ENCODE peak calls at places on chromosomes 4 and X, in six cellular contexts. E, V, L, G, D and P are unnamed samples.

GRCh38 chr4:145524535-145524934 is 42.9 kb downstream of the SMAD1 start:
- DNase-seq in E (no peak), V (no peak), L (no peak), G (no peak), D (no peak), P (no peak)

GRCh38 chr4:112002301-112002700 is 143.0 kb upstream of the FAM241A start:
- DNase-seq in E (no peak), V (peak), L (peak), G (peak), D (no peak), P (no peak)

GRCh38 chr4:140046573-140046972 is 107.4 kb downstream of the MAML3 start:
- DNase-seq in E (no peak), V (no peak), L (no peak), G (peak), D (no peak), P (no peak)

GRCh38 chrX:120200851-120201250 is 42.4 kb downstream of the RHOXF2 start:
- DNase-seq in E (no peak), V (no peak), L (no peak), G (peak), D (no peak), P (no peak)

GRCh38 chr4:140989944-140990343 is 143.3 kb downstream of the RNF150 start:
- DNase-seq in E (no peak), V (no peak), L (no peak), G (no peak), D (no peak), P (no peak)

GRCh38 chr4:144174401-144175067 is 34.0 kb upstream of the GYPA start:
- DNase-seq in E (peak), V (peak), L (peak), G (peak), D (no peak), P (peak)

GRCh38 chr4:24770111-24770584 is 25.2 kb upstream of the SOD3 start:
- DNase-seq in E (peak), V (no peak), L (no peak), G (peak), D (peak), P (peak)

GRCh38 chrX:75547783-75548182 is 24.9 kb upstream of the ZDHHC15 start:
- DNase-seq in E (no peak), V (no peak), L (no peak), G (no peak), D (no peak), P (no peak)

GRCh38 chr4:174815282-174815681 is 13.8 kb downstream of the GLRA3 start:
- DNase-seq in E (no peak), V (no peak), L (no peak), G (no peak), D (no peak), P (no peak)

GRCh38 chrX:44314259-44314734 is 29.2 kb downstream of the EFHC2 start:
- DNase-seq in E (peak), V (peak), L (no peak), G (peak), D (no peak), P (peak)

GRCh38 chrX:22033818-22034217 is 1.7 kb downstream of the PHEX start:
- DNase-seq in E (no peak), V (no peak), L (no peak), G (no peak), D (no peak), P (no peak)

GRCh38 chr4:185538806-185539205 is 3.5 kb upstream of the PDLIM3 start:
- DNase-seq in E (no peak), V (no peak), L (no peak), G (no peak), D (no peak), P (no peak)

GRCh38 chr4:166673911-166674310 is 560.4 kb downstream of the SPOCK3 start:
- DNase-seq in E (no peak), V (no peak), L (no peak), G (no peak), D (no peak), P (no peak)

GRCh38 chr4:166675411-166675810 is 558.9 kb downstream of the SPOCK3 start:
- DNase-seq in E (peak), V (no peak), L (no peak), G (no peak), D (no peak), P (no peak)

DNA sequence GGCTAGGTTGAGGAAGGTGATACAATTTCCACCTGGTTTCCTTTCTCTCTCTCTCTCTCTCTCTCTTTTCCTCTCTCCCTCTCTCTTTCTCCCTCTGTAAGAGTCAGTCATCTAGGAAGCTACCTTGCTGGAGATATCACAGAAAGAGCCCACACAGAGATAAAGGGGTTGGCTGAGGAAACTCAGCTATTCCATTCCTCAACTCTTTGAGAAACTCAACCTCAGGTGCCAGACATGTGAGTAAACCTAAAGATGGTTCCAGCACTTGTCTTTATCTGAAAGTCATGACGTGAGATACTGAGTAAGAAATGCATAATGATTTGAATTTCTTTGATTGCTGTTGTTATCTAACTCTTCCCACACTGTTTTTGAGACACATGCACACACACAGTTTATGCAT is 564.0 kb downstream of the SPOCK3 start:
- DNase-seq in E (no peak), V (no peak), L (no peak), G (peak), D (no peak), P (no peak)
- H3K4me3 ChIP-seq in E (no peak), V (no peak), L (no peak), G (no peak), D (no peak), P (no peak)

GRCh38 chr4:40446785-40447184 is 111.7 kb downstream of the CHRNA9 start:
- DNase-seq in E (no peak), V (peak), L (no peak), G (peak), D (no peak), P (peak)
- H3K27ac ChIP-seq in E (no peak), V (no peak), L (no peak), G (no peak), D (no peak), P (no peak)

DNA sequence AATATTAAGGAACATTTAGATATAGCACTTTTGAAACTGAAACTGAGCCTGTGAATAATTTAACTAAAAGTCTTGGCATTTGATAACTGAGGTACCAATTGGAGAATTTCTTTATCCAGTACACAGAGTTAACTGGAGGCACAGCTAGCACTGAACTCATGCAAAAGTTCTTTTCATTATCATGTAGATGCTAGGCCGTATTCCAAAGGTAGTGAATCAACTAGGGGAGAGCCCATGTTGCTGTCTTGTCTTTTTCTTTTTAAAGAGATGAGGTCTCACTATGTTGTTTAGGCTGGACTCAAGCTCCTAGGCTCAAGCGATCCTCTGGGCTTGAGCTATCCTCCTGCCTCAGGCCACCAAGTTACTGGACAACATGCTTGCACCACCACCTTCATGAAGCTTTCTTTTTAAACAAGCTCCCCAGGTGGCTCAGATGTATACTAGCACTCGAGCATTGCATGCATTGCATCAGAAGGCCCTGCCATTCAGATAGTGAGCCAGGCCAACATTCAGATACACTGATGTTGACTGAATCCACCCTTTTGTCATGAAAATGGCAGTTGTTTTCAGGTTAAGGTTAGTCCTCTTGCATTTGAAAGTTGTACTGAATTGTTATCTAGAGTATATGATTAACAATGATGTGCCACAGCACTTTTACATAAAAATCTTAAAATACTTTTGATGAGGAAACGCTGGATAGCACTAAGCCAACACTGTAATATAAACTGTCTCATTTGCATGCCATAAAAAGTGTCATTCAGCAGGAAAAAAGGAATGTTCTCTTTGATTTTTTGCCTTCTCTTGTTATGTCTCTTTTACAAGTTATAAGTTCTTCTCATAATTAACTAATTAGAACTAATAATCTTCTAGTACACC is 76.6 kb downstream of the FNIP2 start:
- DNase-seq in E (no peak), V (no peak), L (no peak), G (peak), D (peak), P (no peak)
- H2BK120ac ChIP-seq in E (no peak), V (no peak), L (no peak), G (no peak), D (peak), P (no peak)

DNA sequence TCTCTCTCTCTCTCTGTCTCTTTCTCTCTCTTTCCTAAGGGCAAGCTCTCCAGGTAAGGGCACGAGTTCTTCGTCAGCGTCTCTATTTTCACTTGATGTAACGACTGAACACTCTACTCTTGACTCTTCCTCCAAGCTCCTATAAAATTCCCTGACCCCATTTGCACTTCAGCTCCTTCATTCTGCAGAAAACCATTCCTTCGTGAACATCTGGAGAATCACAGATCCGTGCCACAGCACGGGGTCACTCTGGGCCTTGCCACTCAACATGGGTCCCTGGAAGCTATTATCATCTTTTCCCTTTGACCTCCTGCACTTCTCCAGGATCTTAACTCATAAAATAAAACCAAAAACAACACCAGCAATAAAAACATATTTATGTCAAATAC is 112.0 kb upstream of the LNX1 start:
- DNase-seq in E (no peak), V (no peak), L (no peak), G (no peak), D (no peak), P (no peak)
- H3K4me3 ChIP-seq in E (no peak), V (no peak), L (no peak), G (no peak), D (no peak), P (no peak)

GRCh38 chrX:24981030-24981429 is 34.7 kb downstream of the ARX start:
- DNase-seq in E (no peak), V (no peak), L (no peak), G (no peak), D (no peak), P (no peak)
- H3K27ac ChIP-seq in E (no peak), V (no peak), L (no peak), G (no peak), D (no peak), P (no peak)

DNA sequence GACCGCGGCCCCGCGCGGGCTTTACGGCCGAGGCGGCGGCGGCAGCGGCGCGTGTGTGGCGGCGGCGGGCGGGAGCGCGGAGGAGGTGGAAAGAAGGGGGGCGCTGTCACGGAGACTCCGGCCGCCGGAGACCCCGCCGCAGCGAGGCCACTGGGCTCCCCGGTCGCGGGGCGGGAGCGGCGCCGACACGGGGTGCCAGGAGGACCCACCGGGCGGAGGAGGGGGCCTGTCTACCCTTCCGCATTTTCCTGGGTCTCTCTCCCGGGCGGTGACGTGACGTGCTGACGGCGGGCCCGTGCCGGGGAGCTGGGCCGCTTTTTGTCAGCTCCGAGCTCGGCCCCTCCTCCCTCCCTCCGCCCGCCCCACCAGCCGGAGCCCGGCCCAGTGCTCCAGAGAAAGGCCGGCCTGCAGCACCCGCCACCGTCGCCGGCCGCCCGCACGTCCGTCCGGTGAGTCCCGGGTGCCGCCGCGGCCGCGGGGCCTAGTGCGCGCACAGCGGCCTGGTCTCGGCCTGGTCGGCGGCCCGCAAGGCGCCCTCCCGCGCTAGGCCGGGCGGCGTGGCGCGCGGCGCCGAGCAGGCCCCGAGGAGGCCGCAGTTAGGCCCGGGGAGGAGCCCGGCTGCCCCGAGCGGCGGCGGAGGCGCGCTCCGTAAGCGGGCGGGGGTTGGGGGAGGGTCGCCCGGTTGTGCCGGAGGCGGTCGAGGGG is at the start of gene ZFX:
- DNase-seq in E (peak), V (peak), L (peak), G (peak), D (no peak), P (peak)
- H2BK120ac ChIP-seq in E (peak), V (peak), L (no peak), G (peak), D (no peak), P (peak)

GRCh38 chrX:147351644-147352043 is 537.1 kb upstream of the CXorf51A start:
- DNase-seq in E (no peak), V (no peak), L (no peak), G (no peak), D (no peak), P (no peak)
- H3K4me3 ChIP-seq in E (no peak), V (no peak), L (no peak), G (no peak), D (no peak), P (no peak)

GRCh38 chrX:153935326-153935851 is 552 bp upstream of the NAA10 start:
- DNase-seq in E (no peak), V (peak), L (no peak), G (peak), D (no peak), P (no peak)

GRCh38 chrX:153932220-153932915 is 2.5 kb downstream of the NAA10 start:
- DNase-seq in E (no peak), V (no peak), L (no peak), G (no peak), D (no peak), P (no peak)

GRCh38 chrX:153934473-153935325 is at the start of gene NAA10:
- DNase-seq in E (peak), V (peak), L (peak), G (peak), D (no peak), P (peak)

GRCh38 chrX:153931748-153932147 is 3.1 kb downstream of the NAA10 start:
- DNase-seq in E (no peak), V (no peak), L (no peak), G (no peak), D (no peak), P (no peak)

GRCh38 chrX:153933751-153934472 is 925 bp downstream of the NAA10 start:
- DNase-seq in E (peak), V (no peak), L (no peak), G (no peak), D (no peak), P (peak)
- H3K27ac ChIP-seq in E (peak), V (peak), L (no peak), G (no peak), D (no peak), P (peak)

DNA sequence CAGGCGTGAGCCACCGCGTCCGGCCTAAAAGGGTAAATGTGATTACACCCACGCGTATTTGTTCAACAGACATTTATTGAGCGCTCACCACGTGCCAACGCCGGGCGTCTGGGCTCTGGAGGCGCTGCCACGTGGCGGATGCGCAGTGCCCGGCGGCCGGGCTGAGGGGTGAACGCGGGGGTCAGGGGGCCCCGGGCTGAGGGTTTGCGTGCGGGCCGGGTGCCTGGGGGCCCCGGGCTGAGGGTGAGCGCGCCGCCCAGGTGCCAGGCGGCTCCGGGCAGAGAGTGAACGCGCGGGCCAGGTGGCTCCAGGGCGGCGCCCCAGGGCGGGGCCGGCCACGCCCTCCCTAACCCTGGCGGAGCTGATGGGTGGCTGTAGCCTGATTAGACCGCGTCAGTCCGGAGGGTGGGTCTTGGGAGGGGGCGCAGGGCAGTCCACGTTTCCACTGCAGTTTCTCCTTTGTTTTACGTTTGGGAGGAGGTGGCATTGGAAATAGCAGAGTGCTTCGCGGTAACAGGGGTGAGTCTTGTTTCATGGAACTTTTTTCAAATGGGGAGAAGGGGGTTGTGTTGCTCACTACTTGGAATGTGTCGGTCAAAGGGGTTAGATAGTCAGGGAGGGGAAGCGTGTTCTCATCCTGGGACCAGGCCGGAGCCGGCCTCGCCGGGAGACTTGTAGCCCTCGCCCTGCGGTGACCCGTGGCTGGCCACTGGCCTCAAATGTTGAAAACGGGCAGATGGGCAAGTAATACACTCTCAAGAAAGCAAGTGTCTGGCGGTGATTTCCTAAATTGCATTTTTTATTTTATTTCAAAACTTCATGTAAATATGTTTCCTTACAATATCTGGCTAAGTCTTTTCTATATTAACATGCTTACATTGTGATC is at the start of gene ZFP42:
- DNase-seq in E (no peak), V (no peak), L (no peak), G (peak), D (peak), P (no peak)
- H2BK120ac ChIP-seq in E (peak), V (peak), L (no peak), G (peak), D (peak), P (no peak)

DNA sequence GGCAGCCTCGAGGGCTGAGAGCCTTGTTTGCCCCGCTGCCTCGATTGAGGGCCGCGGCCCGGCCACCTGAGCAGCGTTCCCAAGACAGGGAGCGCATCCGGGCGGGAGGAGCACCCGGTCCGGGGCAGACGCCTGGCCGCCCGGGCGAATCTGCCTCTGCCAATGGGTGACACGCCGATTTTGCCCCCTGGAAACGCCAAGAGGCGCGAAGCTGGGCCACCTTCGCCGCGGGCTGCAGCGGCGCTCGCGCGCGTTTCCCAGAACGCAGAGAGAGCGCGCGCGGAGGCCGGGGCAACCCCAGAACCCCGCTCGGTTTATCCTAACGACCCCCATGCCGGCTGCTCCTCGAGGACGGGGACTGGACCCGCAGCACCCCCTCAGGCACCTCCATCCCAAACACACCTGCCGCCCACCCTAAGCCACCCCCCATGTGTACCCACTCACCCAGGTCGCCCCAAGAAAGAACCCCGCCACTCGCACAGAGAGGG is 576 bp downstream of the MAP7D2 start:
- DNase-seq in E (no peak), V (no peak), L (no peak), G (peak), D (no peak), P (no peak)
- H3K4me3 ChIP-seq in E (peak), V (peak), L (peak), G (no peak), D (peak), P (no peak)